ENCODE peak calls at places on chromosomes 11 and 22, in eight cellular contexts. E is SK-N-SH; R is CD4-positive, CD25-positive, alpha-beta regulatory T cell; B is tibial nerve; W is PC-3; Y is fibroblast of lung; K is heart right ventricle; A is uterus. H is an unnamed sample. For H3K4me1, the result is how much of the 10 kb centered on the place peaks cover.

GRCh38 chr11:73019996-73020395 is 122.1 kb downstream of the FCHSD2 start:
- DNase-seq in B (no peak), Y (no peak), A (no peak), R (no peak), K (no peak), W (no peak), E (no peak), H (no peak)

GRCh38 chr22:46230262-46230901 is 19.7 kb downstream of the CDPF1 start:
- DNase-seq in B (no peak), R (no peak), A (no peak), Y (no peak), K (no peak), W (no peak), E (no peak), H (no peak)

GRCh38 chr22:31647066-31647465 is 14.9 kb downstream of the PISD start:
- DNase-seq in Y (no peak), B (no peak), E (no peak), A (no peak), W (no peak), R (no peak), K (no peak), H (no peak)

GRCh38 chr11:118605116-118605867 is 2.1 kb upstream of the PHLDB1 start:
- DNase-seq in A (peak), E (peak), Y (peak), R (no peak), B (peak), W (no peak), K (peak), H (peak)

GRCh38 chr22:21766933-21767462 is 31.4 kb upstream of the YPEL1 start:
- DNase-seq in E (no peak), Y (no peak), K (no peak), B (no peak), A (no peak), R (peak), W (no peak), H (no peak)

GRCh38 chr22:45777046-45777851 is 105.6 kb downstream of the ATXN10 start:
- DNase-seq in Y (peak), E (no peak), A (no peak), R (no peak), B (no peak), W (peak), K (no peak), H (no peak)

GRCh38 chr11:83862691-83863090 is 576.5 kb upstream of the CCDC90B start:
- DNase-seq in A (no peak), W (no peak), R (no peak), K (no peak), Y (peak), E (no peak), B (peak), H (no peak)

GRCh38 chr22:48488611-48489456 is 1338.8 kb downstream of the BRD1 start:
- DNase-seq in R (no peak), E (peak), W (no peak), B (no peak), Y (no peak), A (no peak), K (no peak), H (no peak)

GRCh38 chr22:46162285-46162684 is 12.0 kb downstream of the PPARA start:
- DNase-seq in K (no peak), E (no peak), R (no peak), A (no peak), B (no peak), W (no peak), Y (no peak), H (peak)

GRCh38 chr11:130571519-130571918 is 123.1 kb downstream of the ADAMTS15 start:
- DNase-seq in Y (no peak), B (no peak), W (no peak), E (no peak), A (no peak), K (no peak), R (no peak), H (no peak)

GRCh38 chr22:22818861-22819855 is 68.5 kb upstream of the IGLL5 start:
- DNase-seq in R (peak), E (no peak), A (no peak), B (no peak), Y (no peak), W (no peak), K (no peak), H (no peak)

GRCh38 chr11:27372159-27372558 is 9.1 kb upstream of the CCDC34 start:
- DNase-seq in R (no peak), Y (no peak), W (no peak), K (no peak), A (no peak), B (no peak), E (no peak), H (no peak)

GRCh38 chr11:65576232-65576866 is 496 bp downstream of the EHBP1L1 start:
- DNase-seq in B (no peak), R (no peak), Y (no peak), K (no peak), W (no peak), A (peak), E (no peak), H (no peak)
- H3K4me1 ChIP-seq in B (under half), R (half or more), Y (under half), K (under half), W (half or more), A (under half), E (under half), H (under half)

DNA sequence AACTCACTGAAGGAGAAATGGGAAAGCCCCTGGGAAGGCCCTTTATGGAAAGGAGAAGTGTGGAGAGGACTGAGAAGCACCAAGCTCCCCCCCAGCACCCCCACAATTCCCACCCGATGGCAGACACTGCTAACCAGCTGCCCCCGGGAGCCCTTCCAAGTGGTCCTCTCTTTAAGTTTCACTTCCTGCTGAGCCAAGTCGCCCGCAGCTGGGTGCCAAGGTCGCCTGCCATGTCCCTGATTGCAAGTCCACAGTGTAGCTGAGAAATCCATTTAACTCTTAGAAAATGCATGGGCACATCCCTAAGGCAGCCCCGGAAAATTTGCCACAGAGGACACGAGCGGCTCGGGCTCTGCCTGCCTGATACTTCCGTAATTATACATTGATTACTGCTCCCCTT is 68.2 kb downstream of the GALNT18 start:
- DNase-seq in B (no peak), R (no peak), E (no peak), A (no peak), Y (no peak), W (no peak), K (peak), H (no peak)
- H3K4me1 ChIP-seq in B (under half), R (under half), E (under half), A (under half), Y (under half), W (under half), K (under half), H (under half)

DNA sequence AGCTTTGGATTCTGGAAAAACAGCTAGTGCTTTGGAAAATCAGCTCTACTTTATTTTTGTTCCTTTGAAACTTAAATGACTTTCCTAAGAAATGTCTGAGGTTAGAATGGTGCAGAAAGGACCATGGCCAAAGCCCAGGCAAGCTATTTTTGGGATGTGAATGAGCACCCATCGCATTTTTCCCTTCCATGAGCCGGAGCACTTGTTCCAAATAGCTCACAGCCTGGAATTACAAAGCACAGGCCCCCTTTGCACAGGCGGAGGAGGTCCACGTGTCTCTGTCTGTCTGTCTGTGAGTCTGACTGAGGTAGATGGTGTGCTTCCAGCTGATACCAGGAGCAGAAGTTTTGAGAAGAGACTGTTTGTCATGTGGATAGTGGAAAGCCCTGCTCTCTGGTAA is 50.7 kb downstream of the MICAL2 start:
- DNase-seq in W (no peak), Y (no peak), R (no peak), E (no peak), A (no peak), B (no peak), K (no peak), H (no peak)
- H3K4me1 ChIP-seq in W (half or more), Y (half or more), R (under half), E (half or more), A (under half), B (under half), K (under half), H (under half)

DNA sequence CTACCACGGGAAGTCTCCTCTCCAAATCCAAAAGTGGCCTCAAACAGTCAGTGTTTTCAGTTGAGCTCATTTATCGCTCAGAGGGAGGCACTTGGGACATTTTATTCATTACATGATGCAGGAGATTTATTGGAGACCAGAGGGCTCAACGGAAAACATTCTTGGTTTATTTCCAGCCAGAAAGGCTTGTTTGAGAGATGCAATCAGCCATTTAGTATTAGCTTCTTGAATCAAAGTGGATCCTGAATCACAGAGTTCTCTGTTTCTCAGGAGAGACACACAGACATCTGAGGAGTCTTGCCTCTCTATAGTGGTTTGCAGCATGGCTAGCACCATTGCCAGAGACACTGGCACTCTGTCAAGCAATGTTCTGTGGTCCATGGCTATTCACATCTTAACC is 31.5 kb downstream of the CD44 start:
- DNase-seq in A (no peak), K (no peak), E (no peak), B (no peak), Y (peak), W (no peak), R (no peak), H (no peak)
- H3K4me1 ChIP-seq in A (under half), K (under half), E (half or more), B (under half), Y (under half), W (half or more), R (half or more), H (under half)

DNA sequence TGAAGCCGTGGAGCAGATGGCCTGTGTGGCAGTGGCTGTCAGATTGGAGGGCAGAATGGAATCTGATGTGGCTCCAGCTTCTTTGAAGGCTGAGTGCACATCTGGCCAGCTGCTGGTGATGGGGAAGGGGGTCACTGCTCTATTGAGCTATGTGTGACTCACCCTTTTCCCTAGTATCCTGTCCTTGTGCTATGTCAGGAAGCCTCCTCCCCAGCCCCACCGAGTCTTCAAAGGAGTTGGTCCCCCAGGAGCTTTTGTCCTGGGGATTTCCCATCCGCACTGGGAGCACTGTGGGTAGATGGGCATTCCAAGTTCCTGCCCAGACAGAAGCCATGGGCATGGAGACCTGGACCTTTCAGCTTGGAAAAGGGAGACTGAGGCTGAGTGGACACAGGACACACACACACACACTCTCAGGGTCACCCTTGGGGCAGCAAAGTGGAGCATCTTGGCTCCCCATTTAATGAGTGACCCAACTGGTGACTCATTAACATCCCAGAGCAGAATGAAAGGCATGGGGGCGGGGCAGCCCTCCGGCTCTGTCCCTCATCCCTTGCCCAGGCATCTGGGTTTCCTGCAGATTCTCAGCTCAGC is 3.3 kb downstream of the SERPINH1 start:
- DNase-seq in E (no peak), A (peak), R (no peak), K (peak), Y (peak), B (peak), W (peak), H (peak)
- H3K4me1 ChIP-seq in E (under half), A (under half), R (under half), K (half or more), Y (under half), B (under half), W (under half), H (under half)

GRCh38 chr11:75469785-75470405 is 36.9 kb upstream of the KLHL35 start:
- DNase-seq in W (no peak), A (no peak), B (no peak), R (no peak), E (no peak), Y (no peak), K (no peak), H (peak)

GRCh38 chr11:75468534-75469340 is 35.7 kb upstream of the KLHL35 start:
- DNase-seq in K (peak), B (peak), Y (peak), R (no peak), W (no peak), E (peak), A (peak), H (peak)

GRCh38 chr11:75472081-75472732 is 39.2 kb upstream of the KLHL35 start:
- DNase-seq in B (no peak), R (no peak), E (no peak), A (no peak), W (no peak), K (no peak), Y (no peak), H (peak)

GRCh38 chr11:75471134-75471943 is 38.3 kb upstream of the KLHL35 start:
- DNase-seq in E (peak), K (no peak), Y (no peak), R (no peak), B (no peak), A (no peak), W (no peak), H (peak)

DNA sequence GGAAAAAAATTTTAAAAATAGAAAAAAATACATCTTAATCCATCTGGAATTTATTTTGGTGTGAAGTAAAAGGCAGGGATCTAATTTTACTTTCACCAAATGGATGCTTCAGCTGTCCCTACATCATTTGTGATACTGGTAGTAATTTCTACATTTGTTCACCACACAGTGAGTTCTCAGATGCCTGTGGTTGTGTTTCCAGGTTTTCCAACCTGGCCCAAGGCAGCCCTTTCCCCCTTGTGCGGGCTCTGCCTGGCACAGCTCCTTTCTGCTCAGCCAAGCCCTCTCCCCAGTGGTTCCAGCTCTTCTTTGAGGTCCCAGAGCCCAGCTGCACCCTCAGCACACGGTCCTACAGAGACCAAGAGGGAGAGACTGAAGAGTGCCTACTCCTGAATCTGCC is 37.7 kb upstream of the KLHL35 start:
- DNase-seq in A (no peak), B (no peak), E (no peak), R (no peak), Y (no peak), W (no peak), K (no peak), H (peak)
- H3K4me1 ChIP-seq in A (under half), B (under half), E (under half), R (under half), Y (under half), W (under half), K (under half), H (under half)

DNA sequence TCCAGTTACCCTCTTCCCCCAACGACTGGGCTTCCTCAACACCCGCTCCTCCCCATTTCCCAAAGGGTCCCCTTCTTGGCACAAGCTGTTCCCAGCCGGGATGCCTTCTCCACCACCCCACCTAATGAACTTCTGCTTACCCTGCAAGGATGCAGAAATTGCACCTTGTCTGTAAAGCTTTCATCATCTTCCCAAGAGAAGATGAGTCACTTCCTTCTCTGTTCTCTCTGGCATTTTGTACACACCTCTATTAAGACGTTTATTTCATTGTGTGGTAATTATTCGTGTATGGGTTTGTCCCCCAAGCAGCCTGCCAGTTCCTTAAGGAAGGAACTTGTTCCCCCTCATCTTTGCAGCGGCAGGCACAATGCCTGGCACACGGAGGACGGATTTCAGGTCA is 351.1 kb downstream of the CADM1 start:
- DNase-seq in K (no peak), E (no peak), B (no peak), W (no peak), Y (peak), A (no peak), R (no peak), H (no peak)
- H3K4me1 ChIP-seq in K (under half), E (under half), B (under half), W (under half), Y (under half), A (under half), R (under half), H (under half)

GRCh38 chr22:24492391-24492790 is 2.7 kb upstream of the UPB1 start:
- DNase-seq in W (no peak), E (no peak), R (no peak), K (no peak), A (no peak), B (no peak), Y (no peak), H (no peak)
- H3K4me1 ChIP-seq in W (under half), E (under half), R (under half), K (under half), A (under half), B (under half), Y (under half), H (under half)

DNA sequence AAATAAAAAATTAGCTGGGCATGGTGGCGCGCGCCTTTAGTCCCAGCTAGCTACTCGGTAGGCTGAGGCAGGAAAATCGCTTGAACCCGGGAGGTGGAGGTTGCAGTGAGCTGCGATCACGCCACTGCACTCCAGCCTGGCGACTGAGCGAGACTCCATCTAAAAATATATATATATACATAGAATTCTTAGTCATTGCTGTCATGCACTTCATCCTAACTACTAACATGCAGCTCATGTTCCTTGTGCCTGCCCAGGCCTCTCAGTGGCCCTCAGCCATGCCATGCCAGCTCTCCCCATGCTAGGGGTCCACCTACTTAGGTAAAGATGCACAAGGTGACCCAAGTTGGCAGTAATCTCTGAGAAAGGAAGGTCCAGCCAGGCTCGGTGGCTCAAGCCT is 3.1 kb downstream of the CYB561A3 start:
- DNase-seq in A (no peak), R (no peak), K (no peak), E (no peak), Y (no peak), W (no peak), B (no peak), H (no peak)
- H3K4me1 ChIP-seq in A (under half), R (under half), K (under half), E (under half), Y (under half), W (under half), B (under half), H (under half)